ENCODE peak calls at places on chromosomes 4 and X, in six cellular contexts. R, Z, V, L, H and O are unnamed samples.

GRCh38 chr4:14841801-14842748 is 160.2 kb upstream of the CPEB2 start:
- DNase-seq in R (peak; percentile 81), Z (no peak), V (no peak), L (no peak), H (peak; percentile 47), O (no peak)

GRCh38 chrX:46444011-46444410 is 101.2 kb downstream of the ZNF674 start:
- DNase-seq in R (peak; percentile 91), Z (no peak), V (no peak), L (peak; percentile 89), H (peak; percentile 85), O (no peak)

GRCh38 chr4:83074086-83074704 is 39.2 kb downstream of the COPS4 start:
- DNase-seq in R (peak; percentile 71), Z (no peak), V (peak; percentile 44), L (peak; percentile 82), H (peak; percentile 77), O (peak; percentile 77)

GRCh38 chrX:3811331-3812311 is 98.2 kb upstream of the PRKX start:
- DNase-seq in R (no peak), Z (no peak), V (peak; percentile 40), L (peak; percentile 58), H (peak; percentile 64), O (peak; percentile 32)

GRCh38 chr4:18106620-18107019 is 85.1 kb upstream of the LCORL start:
- DNase-seq in R (no peak), Z (peak; percentile 1), V (no peak), L (no peak), H (no peak), O (no peak)

GRCh38 chrX:108439961-108440696 is 491 bp downstream of the COL4A5 start:
- DNase-seq in R (no peak), Z (no peak), V (no peak), L (peak; percentile 21), H (peak; percentile 4), O (no peak)

GRCh38 chr4:89482926-89483595 is 175.5 kb upstream of the GPRIN3 start:
- DNase-seq in R (peak; percentile 37), Z (no peak), V (no peak), L (no peak), H (no peak), O (no peak)

GRCh38 chr4:142248946-142249345 is 597.2 kb downstream of the INPP4B start:
- DNase-seq in R (no peak), Z (no peak), V (no peak), L (peak; percentile 93), H (no peak), O (no peak)

GRCh38 chrX:39162322-39162721 is 361.1 kb downstream of the MID1IP1 start:
- DNase-seq in R (no peak), Z (no peak), V (peak; percentile 29), L (no peak), H (no peak), O (peak; percentile 34)

GRCh38 chr4:1409079-1409805 is 3.0 kb upstream of the NKX1-1 start:
- DNase-seq in R (no peak), Z (no peak), V (no peak), L (no peak), H (no peak), O (no peak)

GRCh38 chrX:54639018-54639345 is 109.0 kb downstream of the GNL3L start:
- DNase-seq in R (no peak), Z (no peak), V (no peak), L (no peak), H (no peak), O (no peak)

GRCh38 chr4:6695660-6696581 is 2.2 kb downstream of the S100P start:
- DNase-seq in R (no peak), Z (no peak), V (peak; percentile 41), L (peak; percentile 16), H (peak; percentile 85), O (peak; percentile 81)

GRCh38 chr4:127103723-127104122 is 529.0 kb upstream of the INTU start:
- DNase-seq in R (no peak), Z (no peak), V (no peak), L (no peak), H (no peak), O (no peak)

GRCh38 chr4:44927361-44928061 is 201.2 kb upstream of the GNPDA2 start:
- DNase-seq in R (peak; percentile 34), Z (peak; percentile 23), V (no peak), L (peak; percentile 14), H (peak; percentile 55), O (no peak)

GRCh38 chr4:156948133-156948532 is 23.5 kb downstream of the PDGFC start:
- DNase-seq in R (no peak), Z (no peak), V (no peak), L (no peak), H (no peak), O (no peak)

GRCh38 chrX:30702736-30703135 is 49.5 kb downstream of the GK start:
- DNase-seq in R (peak; percentile 4), Z (no peak), V (no peak), L (peak; percentile 91), H (no peak), O (no peak)

GRCh38 chr4:164536829-164537228 is 217.1 kb upstream of the SMIM31 start:
- DNase-seq in R (peak; percentile 48), Z (no peak), V (no peak), L (peak; percentile 7), H (peak; percentile 16), O (no peak)

GRCh38 chrX:44735498-44735897 is 108.3 kb upstream of the DUSP21 start:
- DNase-seq in R (no peak), Z (no peak), V (no peak), L (no peak), H (no peak), O (no peak)

GRCh38 chr4:70902577-70903281 is 560 bp downstream of the MOB1B start:
- DNase-seq in R (no peak), Z (peak; percentile 34), V (peak; percentile 6), L (peak; percentile 21), H (no peak), O (peak; percentile 63)

GRCh38 chr4:95142877-95143412 is 385.2 kb downstream of the BMPR1B start:
- DNase-seq in R (no peak), Z (no peak), V (no peak), L (no peak), H (no peak), O (no peak)

GRCh38 chr4:168380290-168380689 is 61.7 kb upstream of the DDX60 start:
- DNase-seq in R (no peak), Z (no peak), V (no peak), L (no peak), H (no peak), O (no peak)

GRCh38 chr4:1727117-1728031 is 6.1 kb downstream of the TACC3 start:
- DNase-seq in R (peak; percentile 99), Z (no peak), V (no peak), L (peak; percentile 75), H (peak; percentile 97), O (no peak)

GRCh38 chr4:139912423-139912822 is 241.6 kb downstream of the MAML3 start:
- DNase-seq in R (no peak), Z (no peak), V (no peak), L (peak; percentile 50), H (no peak), O (no peak)

GRCh38 chr4:82630079-82630478 is 68.3 kb upstream of the TMEM150C start:
- DNase-seq in R (no peak), Z (no peak), V (no peak), L (no peak), H (no peak), O (no peak)

GRCh38 chrX:3743821-3744439 is 30.5 kb upstream of the PRKX start:
- DNase-seq in R (no peak), Z (no peak), V (peak; percentile 45), L (no peak), H (no peak), O (peak; percentile 61)